ENCODE peak calls at places on chromosome 6, in six cellular contexts. S is uterus, H is esophagus squamous epithelium, P is IMR-90, G is tibial nerve, K is heart left ventricle. Q is an unnamed sample. For H3K4me1 and H3K27me3, the result is how much of the 10 kb centered on the place peaks cover.

GRCh38 chr6:26532699-26533523 is 5.3 kb upstream of the HMGN4 start:
- DNase-seq in S (peak), H (peak), P (peak), G (peak), K (peak), Q (peak)

GRCh38 chr6:32972353-32973143 is 4.2 kb downstream of the BRD2 start:
- DNase-seq in S (no peak), H (no peak), P (no peak), G (no peak), K (peak), Q (peak)

GRCh38 chr6:89679215-89680120 is 40.9 kb upstream of the LYRM2 start:
- DNase-seq in S (no peak), H (no peak), P (no peak), G (no peak), K (no peak), Q (no peak)

GRCh38 chr6:54426995-54427394 is 118.8 kb downstream of the TINAG start:
- DNase-seq in S (no peak), H (no peak), P (no peak), G (no peak), K (no peak), Q (no peak)

GRCh38 chr6:62236784-62237183 is 49.2 kb downstream of the KHDRBS2 start:
- DNase-seq in S (no peak), H (no peak), P (no peak), G (no peak), K (no peak), Q (no peak)

GRCh38 chr6:89007209-89008001 is 44.0 kb upstream of the RNGTT start:
- DNase-seq in S (no peak), H (no peak), P (no peak), G (no peak), K (no peak), Q (no peak)

GRCh38 chr6:143575440-143575839 is 63.9 kb upstream of the FUCA2 start:
- DNase-seq in S (peak), H (no peak), P (peak), G (peak), K (no peak), Q (peak)

GRCh38 chr6:50720623-50721022 is 7.3 kb downstream of the TFAP2D start:
- DNase-seq in S (no peak), H (no peak), P (no peak), G (no peak), K (no peak), Q (no peak)

GRCh38 chr6:54646551-54647300 is 199.8 kb upstream of the FAM83B start:
- DNase-seq in S (no peak), H (no peak), P (no peak), G (no peak), K (no peak), Q (no peak)

GRCh38 chr6:106750146-106750900 is 120.9 kb downstream of the QRSL1 start:
- DNase-seq in S (no peak), H (no peak), P (no peak), G (no peak), K (no peak), Q (no peak)
- H3K4me1 ChIP-seq in S (under half), H (under half), P (under half), G (under half), K (under half), Q (half or more)

DNA sequence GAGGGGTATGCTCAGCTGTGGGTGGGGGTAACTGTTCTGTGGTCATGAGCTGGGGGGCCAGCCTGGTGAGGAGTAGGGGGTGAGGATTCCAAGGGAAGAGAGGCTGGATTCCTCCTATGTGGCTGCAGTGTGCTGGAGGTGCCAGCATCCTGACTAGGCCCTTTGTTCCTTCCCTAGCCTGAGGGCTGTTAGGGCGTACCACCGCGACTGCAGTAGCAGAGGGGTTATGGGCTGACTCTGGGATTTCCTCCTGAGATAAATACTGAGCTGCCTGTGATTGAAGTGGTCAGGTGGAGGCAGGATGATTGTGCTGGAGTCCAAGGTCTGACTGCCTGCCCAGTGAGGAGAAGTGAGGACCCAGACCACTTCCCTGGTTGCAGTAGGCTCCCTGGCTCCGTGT is 205.3 kb downstream of the ADGRG6 start:
- DNase-seq in S (no peak), H (no peak), P (no peak), G (no peak), K (no peak), Q (no peak)
- TF ChIP-seq POLR2A in S (no peak), H (no peak), P (no peak), G (no peak), K (no peak), Q (no peak)

GRCh38 chr6:138198430-138199091 is 19.7 kb downstream of the PBOV1 start:
- DNase-seq in S (no peak), H (no peak), P (no peak), G (no peak), K (no peak), Q (no peak)

GRCh38 chr6:138194221-138194620 is 24.1 kb downstream of the PBOV1 start:
- DNase-seq in S (no peak), H (no peak), P (no peak), G (no peak), K (no peak), Q (peak)

GRCh38 chr6:138197570-138197969 is 20.7 kb downstream of the PBOV1 start:
- DNase-seq in S (no peak), H (no peak), P (no peak), G (no peak), K (no peak), Q (no peak)

DNA sequence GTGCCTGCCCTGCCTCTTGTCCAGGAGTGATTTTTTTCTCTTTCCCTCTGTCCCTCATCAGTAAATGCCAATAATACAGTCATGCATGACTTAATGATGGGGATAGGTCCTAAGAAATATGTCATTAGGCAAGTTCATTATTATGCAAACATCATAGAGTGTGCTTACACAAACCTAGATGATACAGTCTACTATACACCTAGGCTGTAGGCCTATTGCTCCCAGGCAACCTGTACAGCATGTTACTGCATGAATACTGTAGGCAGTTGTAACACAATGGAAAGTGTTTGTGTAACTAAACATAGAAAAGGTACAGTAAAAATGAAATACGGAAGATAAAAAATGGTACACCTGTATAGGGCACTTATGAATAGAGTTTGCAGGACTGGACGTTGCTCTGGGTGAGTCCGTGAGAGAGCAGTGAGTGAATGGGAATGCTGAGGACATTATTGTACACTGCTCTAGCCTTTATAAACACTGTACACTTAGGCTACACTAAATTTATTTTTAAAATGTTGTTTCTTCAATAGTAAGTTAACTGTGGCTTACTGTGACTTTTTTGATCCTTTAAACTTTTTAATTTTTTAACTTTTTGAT is 22.1 kb downstream of the PBOV1 start:
- DNase-seq in S (no peak), H (no peak), P (no peak), G (no peak), K (no peak), Q (no peak)
- H3K27me3 ChIP-seq in S (under half), H (under half), P (under half), G (under half), K (under half), Q (under half)

GRCh38 chr6:142404751-142405150 is 102.9 kb downstream of the ADGRG6 start:
- DNase-seq in S (no peak), H (no peak), P (no peak), G (no peak), K (no peak), Q (no peak)
- H3K4me1 ChIP-seq in S (under half), H (under half), P (under half), G (under half), K (under half), Q (under half)

GRCh38 chr6:37171970-37172812 is 2.2 kb downstream of the PIM1 start:
- DNase-seq in S (peak), H (peak), P (peak), G (peak), K (peak), Q (peak)
- TF ChIP-seq POLR2A in S (no peak), H (no peak), P (peak), G (no peak), K (no peak), Q (peak)

GRCh38 chr6:46218457-46218856 is 47.7 kb upstream of the ENPP5 start:
- DNase-seq in S (no peak), H (no peak), P (no peak), G (no peak), K (no peak), Q (no peak)

GRCh38 chr6:46220351-46221220 is 49.8 kb upstream of the ENPP5 start:
- DNase-seq in S (no peak), H (no peak), P (no peak), G (no peak), K (no peak), Q (no peak)

GRCh38 chr6:46221221-46221793 is 50.5 kb upstream of the ENPP5 start:
- DNase-seq in S (no peak), H (no peak), P (peak), G (no peak), K (no peak), Q (no peak)

GRCh38 chr6:46217671-46218131 is 46.9 kb upstream of the ENPP5 start:
- DNase-seq in S (no peak), H (no peak), P (no peak), G (peak), K (no peak), Q (peak)

GRCh38 chr6:46219661-46220060 is 48.9 kb upstream of the ENPP5 start:
- DNase-seq in S (no peak), H (no peak), P (no peak), G (no peak), K (no peak), Q (no peak)
- H3K27me3 ChIP-seq in S (under half), H (under half), P (under half), G (under half), K (under half), Q (under half)

GRCh38 chr6:25057121-25057520 is 121.4 kb upstream of the RIPOR2 start:
- DNase-seq in S (no peak), H (no peak), P (no peak), G (no peak), K (no peak), Q (no peak)
- H3K4me1 ChIP-seq in S (under half), H (under half), P (under half), G (under half), K (under half), Q (under half)

DNA sequence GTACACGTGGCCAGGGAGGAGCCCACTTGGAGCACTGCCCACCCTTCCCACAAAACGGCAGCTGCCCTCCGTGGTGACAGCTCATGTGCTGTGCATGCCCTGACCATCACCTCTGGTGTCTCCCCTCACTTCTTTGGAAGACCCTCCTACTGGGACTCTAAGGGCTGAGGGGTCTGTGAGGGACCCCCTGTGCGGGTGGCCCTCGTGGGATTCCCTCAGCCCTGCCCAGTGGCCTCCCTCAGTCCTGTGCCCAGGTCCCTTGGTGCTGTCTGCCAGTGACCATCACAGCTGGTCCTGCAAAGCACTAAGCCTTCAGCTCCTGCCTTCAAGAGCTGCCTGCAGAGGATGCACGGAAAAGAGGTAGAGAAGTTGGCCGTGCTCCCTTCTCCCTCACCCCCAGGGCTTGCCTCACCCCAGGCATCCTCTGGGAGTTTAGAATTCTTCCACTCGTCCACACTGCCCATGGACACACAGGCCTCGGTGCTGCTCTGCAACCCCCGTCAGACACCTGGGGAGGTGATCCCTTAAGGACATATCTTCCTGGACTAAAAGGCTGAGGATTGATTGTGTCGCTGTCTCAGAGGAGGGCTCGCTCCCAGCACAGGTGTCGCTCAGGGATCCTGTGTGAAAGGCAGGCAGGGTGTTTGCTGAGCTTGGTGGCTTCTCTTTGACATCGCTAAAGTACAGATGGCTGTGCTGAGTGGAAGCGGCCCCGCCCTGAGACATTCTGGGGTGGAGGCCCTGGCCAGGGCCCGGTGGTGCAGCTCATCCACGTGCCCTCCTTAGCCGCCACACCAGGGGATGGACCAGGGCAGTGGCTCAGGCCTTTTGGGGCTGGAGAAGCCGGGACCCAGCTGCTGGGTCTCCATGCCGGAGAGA is 119.5 kb upstream of the FRMD1 start:
- DNase-seq in S (no peak), H (no peak), P (no peak), G (no peak), K (peak), Q (no peak)
- TF ChIP-seq POLR2A in S (no peak), H (no peak), P (no peak), G (no peak), K (no peak), Q (no peak)

GRCh38 chr6:40887904-40888303 is 151.1 kb downstream of the UNC5CL start:
- DNase-seq in S (no peak), H (no peak), P (no peak), G (no peak), K (no peak), Q (no peak)

GRCh38 chr6:40891131-40891530 is 147.9 kb downstream of the UNC5CL start:
- DNase-seq in S (no peak), H (no peak), P (no peak), G (no peak), K (no peak), Q (no peak)

GRCh38 chr6:40889137-40889832 is 149.7 kb downstream of the UNC5CL start:
- DNase-seq in S (no peak), H (no peak), P (no peak), G (no peak), K (no peak), Q (no peak)

GRCh38 chr6:40887079-40887822 is 151.8 kb downstream of the UNC5CL start:
- DNase-seq in S (no peak), H (no peak), P (no peak), G (no peak), K (no peak), Q (no peak)

DNA sequence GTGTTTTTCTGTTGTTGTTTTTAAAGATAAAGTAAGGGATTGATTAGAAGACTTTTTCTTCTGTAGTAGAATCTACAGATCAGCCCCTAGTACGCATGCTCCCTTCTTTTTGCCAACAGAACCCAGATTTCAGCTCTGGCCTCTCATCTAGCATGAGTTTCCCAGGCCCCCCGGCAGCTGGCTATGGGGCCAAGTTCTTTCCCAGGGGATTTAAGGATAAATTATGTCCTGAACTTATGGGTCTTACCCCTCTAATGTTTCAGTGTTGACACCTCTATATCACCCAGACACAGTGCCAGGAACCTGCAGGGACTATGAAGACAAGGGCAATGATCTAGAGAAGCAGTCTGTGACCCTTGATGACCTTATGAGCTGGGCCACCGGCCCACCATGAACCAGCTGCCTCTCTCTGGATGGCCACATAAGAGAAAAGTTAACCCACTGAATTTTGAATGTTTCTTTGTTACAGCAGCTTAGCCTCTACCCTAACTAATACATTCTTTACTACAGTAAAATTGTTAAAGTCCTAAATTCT is 150.5 kb downstream of the UNC5CL start:
- DNase-seq in S (no peak), H (no peak), P (no peak), G (no peak), K (no peak), Q (no peak)
- H3K27me3 ChIP-seq in S (under half), H (under half), P (half or more), G (under half), K (under half), Q (under half)

Q was measured in body of pancreas.